ENCODE peak calls at places on chromosome 20, in five cellular contexts. G is H1, I is cardiac fibroblast, H is psoas muscle, W is ovary. N is an unnamed sample.

GRCh38 chr20:3080939-3081388 is 3.6 kb downstream of the AVP start:
- DNase-seq in G (no peak), I (peak; percentile 73), W (peak; percentile 57), H (peak; percentile 86), N (no peak)

GRCh38 chr20:61031101-61031830 is 220.8 kb upstream of the CDH4 start:
- DNase-seq in I (no peak), W (no peak), H (no peak), G (peak; percentile 7), N (no peak)

GRCh38 chr20:46215913-46216707 is 92.2 kb downstream of the CDH22 start:
- DNase-seq in G (peak; percentile 77), I (peak; percentile 46), W (no peak), H (peak; percentile 39), N (peak; percentile 73)

GRCh38 chr20:63025534-63026331 is 19.0 kb upstream of the BHLHE23 start:
- DNase-seq in G (no peak), W (no peak), H (no peak), I (peak; percentile 54), N (peak; percentile 59)

GRCh38 chr20:59954718-59955117 is 3.5 kb upstream of the CDH26 start:
- DNase-seq in H (no peak), I (no peak), G (no peak), W (no peak), N (no peak)

GRCh38 chr20:6651016-6651415 is 116.5 kb upstream of the BMP2 start:
- DNase-seq in I (peak; percentile 26), H (peak; percentile 69), G (no peak), W (no peak), N (peak; percentile 58)

GRCh38 chr20:25481918-25482253 is 74.4 kb downstream of the GINS1 start:
- DNase-seq in W (no peak), H (no peak), G (no peak), I (no peak), N (no peak)

GRCh38 chr20:47032969-47033578 is 138.4 kb downstream of the EYA2 start:
- DNase-seq in I (no peak), H (peak; percentile 21), W (no peak), G (no peak), N (no peak)

GRCh38 chr20:47950103-47950502 is 164.8 kb upstream of the SULF2 start:
- DNase-seq in I (peak; percentile 79), H (no peak), W (no peak), G (no peak), N (peak; percentile 45)

GRCh38 chr20:24353135-24353694 is 116.2 kb upstream of the SYNDIG1 start:
- DNase-seq in W (no peak), I (no peak), G (no peak), H (no peak), N (no peak)

GRCh38 chr20:44585042-44585968 is 2.9 kb downstream of the PKIG start:
- DNase-seq in H (peak; percentile 26), G (no peak), W (no peak), I (no peak), N (no peak)

GRCh38 chr20:38175221-38176030 is 10.4 kb upstream of the TGM2 start:
- DNase-seq in G (no peak), W (no peak), H (no peak), I (no peak), N (no peak)

GRCh38 chr20:17449039-17449438 is 82.1 kb downstream of the BFSP1 start:
- DNase-seq in I (no peak), W (no peak), H (no peak), G (no peak), N (no peak)

GRCh38 chr20:6940052-6940451 is 172.6 kb downstream of the BMP2 start:
- DNase-seq in H (no peak), I (peak; percentile 1), W (no peak), G (peak; percentile 66), N (peak; percentile 22)

GRCh38 chr20:2756056-2756611 is 44.3 kb downstream of the CPXM1 start:
- DNase-seq in H (no peak), I (peak; percentile 78), W (no peak), G (peak; percentile 68), N (peak; percentile 69)

GRCh38 chr20:10263385-10264165 is 44.9 kb downstream of the SNAP25 start:
- DNase-seq in W (no peak), I (peak; percentile 6), G (no peak), H (no peak), N (peak; percentile 18)

GRCh38 chr20:37801921-37802320 is 101.0 kb upstream of the VSTM2L start:
- DNase-seq in H (no peak), W (no peak), I (peak; percentile 34), G (no peak), N (no peak)

GRCh38 chr20:1754749-1755148 is 97.2 kb upstream of the SIRPG start:
- DNase-seq in G (no peak), H (no peak), I (no peak), W (no peak), N (no peak)

GRCh38 chr20:36384022-36384619 is 78.0 kb downstream of the DLGAP4 start:
- DNase-seq in W (no peak), G (peak; percentile 90), H (no peak), I (peak; percentile 32), N (peak; percentile 45)
- TF ChIP-seq CTCF in W (no peak), G (peak; percentile 73), H (no peak), I (peak; percentile 27), N (peak; percentile 46)

DNA sequence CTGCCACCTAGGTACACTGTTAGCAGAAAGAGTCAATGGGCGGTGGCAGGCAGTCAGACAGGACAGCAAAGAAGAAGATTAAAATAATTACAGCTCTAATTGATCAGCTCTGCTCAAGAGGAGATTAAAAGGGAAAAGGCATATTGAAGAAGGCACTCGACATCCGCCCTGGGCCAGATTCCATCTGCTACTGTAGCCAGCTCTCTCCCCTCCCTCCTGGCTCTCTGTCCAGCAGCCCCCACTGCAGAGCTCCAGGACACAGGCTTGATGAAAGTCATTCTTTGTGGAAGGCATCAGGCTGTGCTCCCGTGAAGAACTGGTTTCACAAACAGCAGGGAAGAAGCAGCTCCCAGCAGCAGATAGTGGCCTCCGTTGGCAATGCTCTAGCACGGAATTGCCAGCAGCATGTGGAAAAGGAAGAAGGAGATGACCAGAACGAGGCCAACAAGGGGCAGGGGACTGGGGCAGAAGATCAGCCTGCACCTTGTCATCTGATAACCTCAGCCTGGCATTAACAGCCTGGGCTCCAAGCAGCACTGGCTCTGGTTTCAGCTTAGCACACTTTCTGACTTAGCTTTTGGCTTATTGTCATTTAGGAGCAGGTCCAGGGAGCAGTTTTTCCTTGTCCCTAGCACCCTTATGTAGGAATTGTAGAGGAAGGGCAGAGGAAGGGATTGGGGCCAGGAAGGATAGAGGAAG is 465.9 kb downstream of the KIF16B start:
- DNase-seq in W (no peak), H (no peak), G (no peak), I (no peak), N (no peak)
- H3K4me3 ChIP-seq in W (no peak overlapping the region), H (no peak overlapping the region), G (no peak overlapping the region), I (no peak overlapping the region), N (no peak overlapping the region)

GRCh38 chr20:34527016-34527415 is 10.8 kb downstream of the DYNLRB1 start:
- DNase-seq in G (no peak), H (no peak), I (no peak), W (no peak), N (no peak)

GRCh38 chr20:34530342-34530741 is 14.1 kb downstream of the DYNLRB1 start:
- DNase-seq in I (no peak), G (no peak), H (no peak), W (no peak), N (no peak)

GRCh38 chr20:34529742-34530141 is 13.5 kb downstream of the DYNLRB1 start:
- DNase-seq in G (no peak), W (no peak), I (no peak), H (no peak), N (no peak)

GRCh38 chr20:34526466-34526865 is 10.2 kb downstream of the DYNLRB1 start:
- DNase-seq in G (no peak), I (no peak), W (no peak), H (no peak), N (no peak)

DNA sequence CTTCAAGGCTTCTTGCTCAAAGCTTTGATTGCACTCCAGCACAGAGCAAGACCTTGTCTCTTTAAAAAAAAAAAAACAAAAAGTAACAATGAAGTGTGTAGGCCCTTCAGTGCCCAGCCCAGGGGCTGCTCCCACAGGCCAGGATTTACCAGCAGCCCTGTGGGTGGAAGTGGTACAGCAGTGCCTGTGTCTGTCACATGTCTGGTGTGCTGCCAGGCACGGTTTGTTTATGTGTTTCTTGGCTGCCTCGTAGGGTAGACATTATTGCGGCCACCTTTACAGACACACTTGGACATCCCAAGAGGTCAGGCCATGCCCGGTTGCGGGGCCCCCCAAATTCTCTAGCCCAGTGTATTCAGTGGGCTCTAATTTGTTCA is 12.7 kb downstream of the DYNLRB1 start:
- DNase-seq in H (no peak), W (no peak), I (peak; percentile 31), G (no peak), N (peak; percentile 21)
- TF ChIP-seq CTCF in H (no peak), W (no peak), I (no peak), G (no peak), N (no peak)

GRCh38 chr20:32767418-32768198 is 5.4 kb downstream of the DNMT3B start:
- DNase-seq in H (no peak), I (no peak), W (no peak), G (no peak), N (no peak)
- H3K4me3 ChIP-seq in H (no peak overlapping the region), I (no peak overlapping the region), W (no peak overlapping the region), G (peak overlapping the region; percentile 11), N (no peak overlapping the region)

DNA sequence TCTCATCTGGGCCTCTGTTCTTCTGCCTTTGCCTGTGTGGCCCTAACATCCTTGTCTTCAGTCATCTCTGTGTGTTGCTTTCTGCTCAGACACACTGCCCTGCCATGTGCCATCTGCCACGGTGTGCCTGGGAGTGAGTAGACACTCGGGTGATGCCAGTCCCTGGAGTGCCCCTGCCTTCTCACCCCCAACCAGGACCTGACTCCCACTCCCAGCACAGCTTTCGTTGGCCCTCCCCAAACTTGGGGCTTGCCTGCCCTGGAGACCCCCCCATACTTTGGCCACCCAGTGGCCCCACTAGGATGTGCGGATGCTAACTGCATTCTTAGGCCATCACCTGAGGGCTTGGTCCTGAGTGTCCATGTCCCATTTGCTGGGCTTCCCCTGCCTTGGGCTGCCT is 76.4 kb upstream of the SCP2D1 start:
- DNase-seq in G (no peak), I (no peak), H (no peak), W (no peak), N (no peak)
- TF ChIP-seq CTCF in G (no peak), I (no peak), H (no peak), W (no peak), N (no peak)

N was measured in choroid plexus epithelial cell.